ENCODE peak calls at places on chromosomes 4 and X, in seven cellular contexts. N is body of pancreas, Q is Caco-2, P is psoas muscle, C is astrocyte of the spinal cord, R is esophagus squamous epithelium, O is foreskin fibroblast. E is an unnamed sample.

GRCh38 chr4:175891863-175892262 is 79.8 kb upstream of the GPM6A start:
- DNase-seq in N (peak), Q (peak), P (no peak), C (peak), R (no peak), O (no peak), E (no peak)

GRCh38 chr4:11005321-11005720 is 320.8 kb upstream of the CLNK start:
- DNase-seq in N (no peak), Q (no peak), P (no peak), C (no peak), R (no peak), O (no peak), E (no peak)

GRCh38 chr4:53863731-53864130 is 200.7 kb downstream of the CHIC2 start:
- DNase-seq in N (no peak), Q (no peak), P (no peak), C (peak), R (no peak), O (peak), E (no peak)

GRCh38 chr4:3306465-3306864 is 13.6 kb downstream of the RGS12 start:
- DNase-seq in N (no peak), Q (no peak), P (no peak), C (no peak), R (no peak), O (no peak), E (no peak)

GRCh38 chrX:104742345-104742744 is 176.3 kb downstream of the IL1RAPL2 start:
- DNase-seq in N (peak), Q (no peak), P (no peak), C (no peak), R (no peak), O (no peak), E (no peak)

GRCh38 chrX:132737743-132738142 is 220.7 kb downstream of the HS6ST2 start:
- DNase-seq in N (peak), Q (no peak), P (no peak), C (no peak), R (no peak), O (no peak), E (peak)

GRCh38 chr4:80253510-80253909 is 13.0 kb upstream of the FGF5 start:
- DNase-seq in N (no peak), Q (no peak), P (no peak), C (no peak), R (no peak), O (no peak), E (no peak)

GRCh38 chr4:70688795-70689231 is 481 bp downstream of the UTP3 start:
- DNase-seq in N (no peak), Q (no peak), P (no peak), C (no peak), R (no peak), O (no peak), E (peak)

GRCh38 chrX:63350979-63351616 is at the start of gene SPIN4:
- DNase-seq in N (peak), Q (peak), P (peak), C (peak), R (peak), O (peak), E (peak)

GRCh38 chrX:115350696-115351408 is 61.3 kb downstream of the LUZP4 start:
- DNase-seq in N (no peak), Q (no peak), P (no peak), C (no peak), R (no peak), O (peak), E (no peak)

GRCh38 chr4:8343967-8344331 is 74.4 kb downstream of the HTRA3 start:
- DNase-seq in N (no peak), Q (no peak), P (no peak), C (no peak), R (no peak), O (no peak), E (no peak)

GRCh38 chr4:10276152-10276551 is 159.6 kb upstream of the WDR1 start:
- DNase-seq in N (no peak), Q (no peak), P (no peak), C (no peak), R (no peak), O (no peak), E (no peak)

GRCh38 chrX:64975491-64975890 is 759 bp downstream of the ZC4H2 start:
- DNase-seq in N (peak), Q (peak), P (peak), C (peak), R (no peak), O (peak), E (peak)

GRCh38 chr4:157582141-157582540 is 361.6 kb downstream of the GRIA2 start:
- DNase-seq in N (no peak), Q (no peak), P (no peak), C (no peak), R (no peak), O (no peak), E (no peak)

GRCh38 chr4:143346208-143346607 is 9.5 kb downstream of the GAB1 start:
- DNase-seq in N (peak), Q (peak), P (no peak), C (no peak), R (no peak), O (no peak), E (no peak)

GRCh38 chr4:82797591-82798081 is 960 bp downstream of the SCD5 start:
- DNase-seq in N (no peak), Q (peak), P (peak), C (peak), R (no peak), O (no peak), E (no peak)

GRCh38 chr4:122728781-122729330 is 3.6 kb upstream of the BBS12 start:
- DNase-seq in N (no peak), Q (no peak), P (no peak), C (no peak), R (no peak), O (peak), E (no peak)

GRCh38 chr4:138761638-138762205 is 253.9 kb upstream of the NOCT start:
- DNase-seq in N (no peak), Q (no peak), P (no peak), C (no peak), R (no peak), O (peak), E (no peak)

GRCh38 chrX:1464282-1465131 is 11.8 kb upstream of the ASMTL start:
- DNase-seq in N (no peak), Q (no peak), P (no peak), C (no peak), R (no peak), O (no peak), E (no peak)

DNA sequence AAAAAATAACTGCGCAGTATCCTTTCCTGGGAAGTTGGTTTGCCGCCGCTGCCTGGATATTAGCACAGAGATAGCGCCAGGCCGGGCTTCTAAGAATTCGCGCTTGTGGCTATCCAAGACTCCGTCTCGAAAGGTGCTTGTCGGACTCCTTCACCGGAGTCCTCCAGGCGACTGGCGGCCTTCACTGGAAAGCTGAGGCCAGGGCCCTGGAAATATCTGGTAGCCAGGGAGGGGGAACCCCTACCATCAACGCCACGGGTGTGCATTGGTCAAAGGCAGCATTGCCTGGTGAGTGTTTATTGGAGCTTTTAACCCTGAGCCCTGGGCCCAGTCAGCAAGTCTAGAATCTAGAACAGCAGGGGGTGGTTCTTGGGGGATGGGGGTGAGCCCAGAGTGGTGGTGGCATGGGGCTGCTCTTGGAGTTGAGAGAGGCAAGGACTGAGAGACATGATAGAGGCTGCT is 567 bp upstream of the PIM2 start:
- DNase-seq in N (no peak), Q (no peak), P (no peak), C (no peak), R (no peak), O (no peak), E (no peak)
- H3K4me3 ChIP-seq in N (no peak), Q (peak), P (peak), C (peak), R (peak), O (peak), E (peak)

GRCh38 chr4:173528378-173529321 is 1.4 kb downstream of the HAND2 start:
- DNase-seq in N (no peak), Q (no peak), P (peak), C (no peak), R (no peak), O (no peak), E (no peak)

GRCh38 chr4:173531085-173531965 is 1.3 kb upstream of the HAND2 start:
- DNase-seq in N (no peak), Q (no peak), P (peak), C (no peak), R (no peak), O (no peak), E (no peak)

GRCh38 chr4:173529505-173530325 is at the start of gene HAND2:
- DNase-seq in N (peak), Q (no peak), P (peak), C (no peak), R (no peak), O (peak), E (no peak)

GRCh38 chr4:173532725-173533511 is 2.9 kb upstream of the HAND2 start:
- DNase-seq in N (no peak), Q (no peak), P (no peak), C (no peak), R (no peak), O (no peak), E (no peak)

DNA sequence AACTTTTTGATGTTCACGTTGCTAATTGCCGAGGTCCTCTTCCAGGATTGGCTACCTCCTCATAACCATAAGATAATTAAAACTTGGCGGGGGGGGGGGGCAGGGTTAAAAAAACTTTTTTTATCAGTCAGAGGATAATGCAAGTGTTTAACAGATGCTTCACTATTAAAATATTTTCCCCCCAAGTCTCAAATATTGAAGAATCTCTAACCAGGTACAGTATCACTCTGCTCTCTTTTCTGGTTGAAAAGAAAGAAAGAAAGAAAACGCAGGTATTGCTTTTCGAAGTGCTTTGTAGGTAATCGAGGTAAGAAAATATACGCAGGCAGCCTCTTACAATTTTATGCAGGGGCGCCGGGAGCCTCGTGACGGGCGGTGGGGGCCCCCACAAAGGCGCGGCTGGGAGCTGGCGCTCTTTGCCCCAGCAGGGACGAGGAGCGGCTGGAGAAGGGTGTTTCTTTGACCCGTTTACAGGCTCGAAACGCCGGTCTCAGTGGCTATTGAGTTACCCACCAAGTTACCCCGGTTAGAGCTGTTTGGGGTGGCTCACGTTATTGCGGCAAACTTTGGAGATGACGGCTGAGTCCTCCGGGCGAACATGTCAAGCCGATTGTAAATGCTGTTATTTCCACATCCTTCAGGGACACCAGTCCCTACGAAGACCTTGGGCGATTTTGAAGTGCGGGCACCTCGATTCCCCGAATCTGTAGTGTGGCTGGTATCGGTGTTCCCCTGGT is 465 bp upstream of the HAND2 start:
- DNase-seq in N (no peak), Q (no peak), P (no peak), C (no peak), R (no peak), O (no peak), E (no peak)
- H3K4me3 ChIP-seq in N (peak), Q (no peak), P (peak), C (no peak), R (peak), O (peak), E (no peak)

GRCh38 chr4:99025506-99025905 is 30.0 kb downstream of the METAP1 start:
- DNase-seq in N (no peak), Q (peak), P (no peak), C (no peak), R (no peak), O (no peak), E (no peak)

GRCh38 chr4:99027304-99027703 is 31.8 kb downstream of the METAP1 start:
- DNase-seq in N (no peak), Q (peak), P (no peak), C (no peak), R (no peak), O (no peak), E (no peak)

GRCh38 chr4:99021386-99021785 is 25.9 kb downstream of the METAP1 start:
- DNase-seq in N (no peak), Q (no peak), P (no peak), C (no peak), R (no peak), O (no peak), E (no peak)

GRCh38 chr4:99024481-99025275 is 29.2 kb downstream of the METAP1 start:
- DNase-seq in N (peak), Q (peak), P (no peak), C (no peak), R (no peak), O (no peak), E (no peak)

GRCh38 chr4:99022566-99022965 is 27.0 kb downstream of the METAP1 start:
- DNase-seq in N (no peak), Q (no peak), P (no peak), C (no peak), R (no peak), O (no peak), E (no peak)
- H3K4me3 ChIP-seq in N (no peak), Q (no peak), P (no peak), C (peak), R (no peak), O (peak), E (no peak)

GRCh38 chr4:113756005-113756410 is 5.5 kb downstream of the CAMK2D start:
- DNase-seq in N (no peak), Q (no peak), P (no peak), C (peak), R (no peak), O (peak), E (no peak)

GRCh38 chr4:113759696-113760093 is 1.8 kb downstream of the CAMK2D start:
- DNase-seq in N (no peak), Q (no peak), P (no peak), C (peak), R (no peak), O (no peak), E (peak)

GRCh38 chr4:113757486-113757885 is 4.1 kb downstream of the CAMK2D start:
- DNase-seq in N (no peak), Q (no peak), P (no peak), C (no peak), R (no peak), O (no peak), E (no peak)

GRCh38 chr4:113760094-113760851 is 1.3 kb downstream of the CAMK2D start:
- DNase-seq in N (peak), Q (peak), P (peak), C (peak), R (peak), O (no peak), E (peak)

DNA sequence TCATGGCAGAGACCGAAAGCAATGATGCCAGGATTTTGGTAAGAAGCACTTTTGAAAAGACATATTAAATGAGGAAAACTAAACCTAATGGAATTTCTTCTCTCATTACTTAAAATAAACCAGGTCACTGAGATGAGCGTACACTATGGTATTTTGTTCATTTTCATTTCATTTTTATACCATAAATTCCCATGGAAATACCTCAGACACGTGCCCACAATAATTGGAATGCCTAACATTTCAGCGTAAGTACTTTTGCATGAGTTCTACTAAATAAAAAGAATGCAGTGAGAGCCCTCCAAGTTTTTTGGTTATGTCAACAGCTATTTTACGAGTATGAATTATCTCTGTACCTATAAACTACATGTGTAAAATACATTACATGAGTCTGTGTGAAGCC is 3.2 kb downstream of the CAMK2D start:
- DNase-seq in N (no peak), Q (no peak), P (no peak), C (peak), R (no peak), O (peak), E (no peak)
- H3K4me3 ChIP-seq in N (no peak), Q (no peak), P (peak), C (peak), R (no peak), O (peak), E (peak)

GRCh38 chrX:22192419-22193086 is 80.2 kb upstream of the CBLL2 start:
- DNase-seq in N (peak), Q (peak), P (peak), C (peak), R (peak), O (peak), E (peak)

GRCh38 chrX:22196151-22196550 is 76.6 kb upstream of the CBLL2 start:
- DNase-seq in N (no peak), Q (no peak), P (no peak), C (no peak), R (no peak), O (peak), E (no peak)

GRCh38 chrX:22194207-22194606 is 78.5 kb upstream of the CBLL2 start:
- DNase-seq in N (no peak), Q (no peak), P (no peak), C (no peak), R (no peak), O (no peak), E (no peak)
- H3K4me3 ChIP-seq in N (no peak), Q (no peak), P (no peak), C (no peak), R (no peak), O (no peak), E (no peak)

GRCh38 chrX:25016938-25017598 is 1.3 kb upstream of the ARX start:
- DNase-seq in N (no peak), Q (no peak), P (no peak), C (no peak), R (no peak), O (no peak), E (no peak)
- H3K4me3 ChIP-seq in N (no peak), Q (no peak), P (peak), C (no peak), R (no peak), O (no peak), E (no peak)

DNA sequence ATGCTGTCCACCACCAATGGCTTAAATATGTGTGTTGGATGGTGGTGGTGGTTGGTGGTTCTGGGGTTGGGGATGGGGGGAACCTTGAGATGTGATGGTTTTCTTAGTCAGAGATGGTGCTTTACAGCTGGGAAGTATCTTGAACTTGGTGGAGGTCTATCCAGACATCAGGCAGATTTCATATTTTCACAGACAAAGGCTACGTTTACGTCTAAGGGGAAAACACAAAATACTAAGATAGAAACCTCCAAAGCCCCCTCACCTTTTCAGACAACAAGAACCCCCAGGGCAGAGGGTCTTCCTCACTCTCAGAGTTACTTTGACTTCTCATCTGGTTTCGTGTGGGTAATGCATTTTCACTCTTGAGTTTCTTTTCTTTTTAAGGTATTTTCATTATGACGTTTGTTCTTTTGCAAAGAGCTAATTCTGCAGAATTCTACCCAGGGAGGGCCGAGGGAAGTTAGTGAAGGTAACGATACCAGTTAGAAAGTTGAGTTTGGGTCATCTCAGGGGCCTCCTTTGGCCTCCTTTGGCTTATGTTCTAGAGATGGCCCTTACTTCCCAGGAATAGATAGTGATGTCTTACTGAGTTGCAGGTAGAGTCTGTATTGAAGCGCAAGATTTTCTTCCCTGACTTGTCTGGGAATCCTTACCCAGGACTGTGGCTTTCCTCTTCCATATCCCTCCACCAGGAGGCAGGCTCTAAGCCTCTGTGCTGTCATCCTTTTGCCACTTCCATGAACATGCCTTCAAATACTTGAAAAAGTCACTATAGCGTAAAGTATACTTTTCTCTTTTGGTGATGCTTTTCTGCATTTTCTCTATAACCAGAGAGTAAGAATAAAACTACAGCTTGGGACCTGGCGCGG is 31.9 kb downstream of the RHOH start:
- DNase-seq in N (no peak), Q (peak), P (no peak), C (no peak), R (no peak), O (no peak), E (peak)
- H3K4me3 ChIP-seq in N (no peak), Q (no peak), P (no peak), C (no peak), R (no peak), O (no peak), E (peak)

GRCh38 chr4:152045781-152046571 is 285.2 kb upstream of the GATB start:
- DNase-seq in N (peak), Q (peak), P (peak), C (no peak), R (no peak), O (no peak), E (no peak)
- H3K4me3 ChIP-seq in N (no peak), Q (no peak), P (peak), C (no peak), R (peak), O (no peak), E (no peak)

GRCh38 chr4:6226506-6226905 is 26.2 kb upstream of the JAKMIP1 start:
- DNase-seq in N (no peak), Q (no peak), P (no peak), C (no peak), R (no peak), O (no peak), E (no peak)
- H3K4me3 ChIP-seq in N (no peak), Q (no peak), P (no peak), C (no peak), R (no peak), O (no peak), E (no peak)

E was measured in CD4-positive, CD25-positive, alpha-beta regulatory T cell.